ENCODE peak calls at places on chromosomes 5 and 9, in nine cellular contexts. Z is bronchial epithelial cell, N is AG10803, G is fibroblast of lung, D is AG09309, L is left ventricle myocardium inferior, K is OCI-LY7, T is A549, V is adrenal gland. I is an unnamed sample.
A peak's percentile ranks its signal among the peaks of the same experiment; 100 is the strongest.

GRCh38 chr5:2913306-2913705 is 161.8 kb upstream of the IRX2 start:
- DNase-seq in K (no peak), D (no peak), L (no peak), Z (no peak), N (no peak), T (no peak), G (no peak), V (no peak), I (no peak)

GRCh38 chr5:4868140-4868735 is 271.9 kb upstream of the ADAMTS16 start:
- DNase-seq in N (peak; percentile 29), L (peak; percentile 41), D (no peak), T (peak; percentile 52), K (peak; percentile 47), G (no peak), Z (peak; percentile 6), V (peak; percentile 50), I (peak; percentile 85)

GRCh38 chr5:171427318-171428167 is 8.1 kb downstream of the FGF18 start:
- DNase-seq in K (no peak), D (no peak), G (no peak), L (peak; percentile 73), Z (no peak), V (no peak), T (no peak), N (no peak), I (no peak)

GRCh38 chr9:2780846-2781245 is 63.0 kb downstream of the PUM3 start:
- DNase-seq in K (no peak), G (no peak), Z (peak; percentile 13), V (no peak), D (no peak), T (no peak), N (no peak), L (no peak), I (no peak)

GRCh38 chr5:66810747-66811355 is 214.7 kb downstream of the MAST4 start:
- DNase-seq in V (no peak), Z (no peak), K (no peak), D (no peak), N (no peak), T (no peak), G (no peak), L (no peak), I (no peak)

GRCh38 chr5:173530547-173530946 is 85.9 kb downstream of the BOD1 start:
- DNase-seq in T (peak; percentile 22), D (no peak), L (no peak), V (no peak), Z (peak; percentile 3), N (no peak), G (no peak), K (no peak), I (no peak)

GRCh38 chr5:83721878-83722779 is 1.5 kb upstream of the HAPLN1 start:
- DNase-seq in K (no peak), Z (peak; percentile 4), D (peak; percentile 10), V (no peak), T (peak; percentile 64), L (peak; percentile 57), G (peak; percentile 70), N (peak; percentile 75), I (peak; percentile 76)

GRCh38 chr5:174188300-174188699 is 142.8 kb downstream of the NSG2 start:
- DNase-seq in G (peak; percentile 2), L (peak; percentile 27), Z (no peak), V (no peak), K (no peak), D (no peak), N (no peak), T (no peak), I (no peak)

GRCh38 chr9:91424403-91425176 is 958 bp upstream of the NFIL3 start:
- DNase-seq in Z (peak; percentile 61), V (peak; percentile 90), T (peak; percentile 62), K (peak; percentile 51), G (peak; percentile 94), N (peak; percentile 86), L (peak; percentile 85), D (peak; percentile 70), I (peak; percentile 38)

GRCh38 chr9:107351382-107352045 is 68.4 kb downstream of the RAD23B start:
- DNase-seq in G (no peak), V (no peak), Z (peak; percentile 89), L (no peak), D (no peak), K (no peak), T (no peak), N (no peak), I (no peak)

GRCh38 chr9:129272348-129273025 is 94.4 kb upstream of the IER5L start:
- DNase-seq in Z (no peak), L (no peak), V (peak; percentile 19), T (no peak), D (no peak), N (no peak), G (no peak), K (no peak), I (no peak)

GRCh38 chr5:43068037-43068436 is 27.9 kb upstream of the ANXA2R start:
- DNase-seq in N (no peak), G (no peak), L (no peak), V (no peak), Z (no peak), K (peak; percentile 18), T (no peak), D (no peak), I (no peak)

GRCh38 chr9:12776775-12777055 is 1.9 kb downstream of the LURAP1L start:
- DNase-seq in V (no peak), K (no peak), G (peak; percentile 56), Z (no peak), D (no peak), L (no peak), N (peak; percentile 54), T (no peak), I (no peak)

GRCh38 chr5:98309785-98310566 is 463.5 kb upstream of the RGMB start:
- DNase-seq in G (peak; percentile 90), N (peak; percentile 99), Z (peak; percentile 99), K (no peak), D (peak; percentile 91), V (peak; percentile 15), T (peak; percentile 34), L (no peak), I (peak; percentile 5)

GRCh38 chr5:55546991-55547390 is 12.2 kb upstream of the PLPP1 start:
- DNase-seq in K (peak; percentile 22), T (no peak), N (no peak), G (no peak), V (no peak), L (no peak), Z (no peak), D (no peak), I (no peak)

GRCh38 chr5:55547792-55548191 is 13.0 kb upstream of the PLPP1 start:
- DNase-seq in L (no peak), T (no peak), D (no peak), Z (no peak), N (no peak), K (no peak), G (no peak), V (no peak), I (no peak)

GRCh38 chr5:55554879-55555278 is 20.1 kb upstream of the PLPP1 start:
- DNase-seq in D (no peak), K (no peak), N (no peak), G (no peak), V (no peak), T (no peak), L (no peak), Z (no peak), I (no peak)

GRCh38 chr5:55551904-55552303 is 17.1 kb upstream of the PLPP1 start:
- DNase-seq in N (no peak), L (no peak), T (no peak), V (no peak), G (no peak), Z (no peak), K (no peak), D (no peak), I (no peak)

GRCh38 chr5:55551298-55551846 is 16.6 kb upstream of the PLPP1 start:
- DNase-seq in V (no peak), T (no peak), L (no peak), D (no peak), G (no peak), K (no peak), N (no peak), Z (peak; percentile 61), I (no peak)
- TF ChIP-seq CTCF in V (no peak), T (no peak), L (no peak), D (no peak), G (no peak), K (no peak), N (no peak), Z (no peak), I (no peak)

GRCh38 chr5:155144956-155145355 is 131.4 kb downstream of the KIF4B start:
- DNase-seq in Z (no peak), N (no peak), D (no peak), L (no peak), T (no peak), G (no peak), V (no peak), K (no peak), I (no peak)

GRCh38 chr5:155150012-155150411 is 136.5 kb downstream of the KIF4B start:
- DNase-seq in V (no peak), N (no peak), Z (no peak), G (no peak), D (no peak), T (no peak), L (no peak), K (peak; percentile 3), I (no peak)

GRCh38 chr5:155148694-155149093 is 135.1 kb downstream of the KIF4B start:
- DNase-seq in G (no peak), K (no peak), D (no peak), T (no peak), Z (no peak), L (no peak), N (no peak), V (no peak), I (no peak)

GRCh38 chr5:155147222-155147621 is 133.7 kb downstream of the KIF4B start:
- DNase-seq in V (no peak), L (no peak), G (peak; percentile 3), N (peak; percentile 9), T (no peak), Z (no peak), K (no peak), D (no peak), I (no peak)
- TF ChIP-seq CTCF in V (peak; percentile 35), L (no peak), G (peak; percentile 21), N (peak; percentile 51), T (peak; percentile 44), Z (no peak), K (peak; percentile 62), D (peak; percentile 39), I (no peak)

DNA sequence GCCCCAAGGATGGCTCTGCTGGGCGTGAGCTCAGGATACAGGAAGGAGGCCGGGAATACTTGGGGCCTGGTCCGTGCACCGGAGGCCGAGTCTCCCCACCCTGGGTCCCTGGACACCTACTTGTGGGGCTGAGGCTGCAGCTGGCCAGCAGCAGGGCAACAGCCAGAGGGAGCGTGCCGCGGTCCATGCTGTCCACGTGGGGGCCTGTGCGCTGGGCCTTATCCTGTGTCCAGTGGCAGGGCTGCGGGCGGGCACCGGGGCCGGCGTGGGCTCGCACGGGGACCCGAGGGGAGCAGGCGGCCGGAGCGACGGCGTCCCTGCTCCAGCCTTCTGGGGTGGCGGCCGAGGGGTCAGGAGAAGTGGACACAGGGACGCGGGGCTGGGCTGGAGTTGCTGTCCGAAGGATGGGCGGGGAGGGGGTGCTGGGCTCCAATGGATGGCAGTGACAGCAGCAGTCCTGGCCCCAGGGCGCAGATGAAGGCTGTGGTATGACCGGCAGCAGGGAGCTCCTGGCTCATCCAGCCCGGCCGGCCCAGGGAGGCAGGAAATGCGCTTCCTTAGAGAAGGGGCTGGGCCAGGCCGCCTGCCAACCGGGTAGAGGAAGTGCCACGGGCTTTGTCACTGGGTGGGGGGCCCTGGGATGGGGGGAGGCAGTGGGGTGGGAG is at the start of gene ENG:
- DNase-seq in K (no peak), L (peak; percentile 90), Z (peak; percentile 10), G (peak; percentile 57), V (peak; percentile 61), N (peak; percentile 71), D (no peak), T (no peak), I (no peak)
- TF ChIP-seq CTCF in K (no peak), L (peak; percentile 22), Z (no peak), G (peak; percentile 14), V (no peak), N (peak; percentile 23), D (peak; percentile 18), T (no peak), I (no peak)

GRCh38 chr9:34927061-34927460 is 31.0 kb upstream of the PHF24 start:
- DNase-seq in L (no peak), V (no peak), T (no peak), K (no peak), N (no peak), G (no peak), D (no peak), Z (no peak), I (no peak)
- TF ChIP-seq CTCF in L (no peak), V (no peak), T (no peak), K (no peak), N (no peak), G (no peak), D (no peak), Z (no peak), I (no peak)